ENCODE peak calls at places on chromosomes 12 and 14, in five cellular contexts. One of them, this sample, is unnamed.

GRCh38 chr14:53670701-53671100 is 285.9 kb downstream of the BMP4 start:
- DNase-seq in endodermal cell: no peak
- DNase-seq in endothelial cell of umbilical vein: no peak
- DNase-seq in HepG2: peak; percentile 3
- DNase-seq in PC-3: peak; percentile 67
- DNase-seq in this sample: no peak

GRCh38 chr14:51139221-51139681 is 44.3 kb upstream of the TRIM9 start:
- DNase-seq in PC-3: no peak
- DNase-seq in endothelial cell of umbilical vein: no peak
- DNase-seq in HepG2: no peak
- DNase-seq in endodermal cell: no peak
- DNase-seq in this sample: peak; percentile 44

GRCh38 chr14:28690029-28690683 is 76.4 kb upstream of the FOXG1 start:
- DNase-seq in PC-3: no peak
- DNase-seq in endodermal cell: no peak
- DNase-seq in endothelial cell of umbilical vein: no peak
- DNase-seq in HepG2: no peak
- DNase-seq in this sample: no peak

GRCh38 chr12:132669166-132669879 is 17.8 kb downstream of the POLE start:
- DNase-seq in endodermal cell: no peak
- DNase-seq in endothelial cell of umbilical vein: no peak
- DNase-seq in HepG2: no peak
- DNase-seq in PC-3: no peak
- DNase-seq in this sample: no peak

GRCh38 chr14:51449666-51450061 is 202.0 kb upstream of the FRMD6 start:
- DNase-seq in endothelial cell of umbilical vein: no peak
- DNase-seq in HepG2: no peak
- DNase-seq in PC-3: no peak
- DNase-seq in endodermal cell: no peak
- DNase-seq in this sample: no peak

GRCh38 chr12:123149828-123150272 is 1.0 kb downstream of the PITPNM2 start:
- DNase-seq in endodermal cell: peak; percentile 66
- DNase-seq in endothelial cell of umbilical vein: no peak
- DNase-seq in PC-3: no peak
- DNase-seq in HepG2: no peak
- DNase-seq in this sample: no peak

GRCh38 chr12:48281811-48282210 is 68.9 kb downstream of the ZNF641 start:
- DNase-seq in PC-3: peak; percentile 77
- DNase-seq in endodermal cell: no peak
- DNase-seq in HepG2: no peak
- DNase-seq in endothelial cell of umbilical vein: no peak
- DNase-seq in this sample: no peak

GRCh38 chr12:51307655-51308593 is 16.1 kb downstream of the BIN2 start:
- DNase-seq in endothelial cell of umbilical vein: peak; percentile 37
- DNase-seq in HepG2: no peak
- DNase-seq in endodermal cell: no peak
- DNase-seq in PC-3: peak; percentile 94
- DNase-seq in this sample: peak; percentile 72

GRCh38 chr14:68662395-68662794 is 130.5 kb downstream of the ZFP36L1 start:
- DNase-seq in HepG2: no peak
- DNase-seq in endothelial cell of umbilical vein: no peak
- DNase-seq in PC-3: no peak
- DNase-seq in endodermal cell: no peak
- DNase-seq in this sample: no peak

GRCh38 chr12:59077153-59077930 is 157.0 kb upstream of the LRIG3 start:
- DNase-seq in HepG2: no peak
- DNase-seq in endodermal cell: peak; percentile 56
- DNase-seq in PC-3: no peak
- DNase-seq in endothelial cell of umbilical vein: peak; percentile 93
- DNase-seq in this sample: peak; percentile 54

GRCh38 chr12:22180699-22181098 is 134.7 kb downstream of the CMAS start:
- DNase-seq in HepG2: no peak
- DNase-seq in PC-3: no peak
- DNase-seq in endodermal cell: no peak
- DNase-seq in endothelial cell of umbilical vein: no peak
- DNase-seq in this sample: no peak

GRCh38 chr12:29066061-29066588 is 83.0 kb upstream of the FAR2 start:
- DNase-seq in endothelial cell of umbilical vein: peak; percentile 70
- DNase-seq in PC-3: peak; percentile 75
- DNase-seq in endodermal cell: no peak
- DNase-seq in HepG2: no peak
- DNase-seq in this sample: no peak

GRCh38 chr12:94954029-94954685 is 49.3 kb downstream of the NDUFA12 start:
- DNase-seq in endothelial cell of umbilical vein: peak; percentile 30
- DNase-seq in endodermal cell: no peak
- DNase-seq in PC-3: peak; percentile 90
- DNase-seq in HepG2: no peak
- DNase-seq in this sample: peak; percentile 55

GRCh38 chr14:63663428-63664142 is 21.9 kb upstream of the WDR89 start:
- DNase-seq in endothelial cell of umbilical vein: no peak
- DNase-seq in HepG2: peak; percentile 23
- DNase-seq in endodermal cell: no peak
- DNase-seq in PC-3: no peak
- DNase-seq in this sample: no peak

GRCh38 chr14:103155013-103155412 is 31.8 kb downstream of the TNFAIP2 start:
- DNase-seq in HepG2: peak; percentile 69
- DNase-seq in PC-3: peak; percentile 60
- DNase-seq in endothelial cell of umbilical vein: no peak
- DNase-seq in endodermal cell: peak; percentile 39
- DNase-seq in this sample: peak; percentile 44

GRCh38 chr12:24544368-24544767 is 404.5 kb downstream of the BCAT1 start:
- DNase-seq in endothelial cell of umbilical vein: no peak
- DNase-seq in HepG2: no peak
- DNase-seq in endodermal cell: no peak
- DNase-seq in PC-3: no peak
- DNase-seq in this sample: no peak

GRCh38 chr12:110649341-110649847 is 35.5 kb downstream of the TCTN1 start:
- DNase-seq in endothelial cell of umbilical vein: no peak
- DNase-seq in endodermal cell: no peak
- DNase-seq in HepG2: peak; percentile 41
- DNase-seq in PC-3: no peak
- DNase-seq in this sample: no peak

GRCh38 chr12:68403296-68403695 is 71.1 kb upstream of the MDM1 start:
- DNase-seq in endothelial cell of umbilical vein: no peak
- DNase-seq in PC-3: peak; percentile 24
- DNase-seq in HepG2: no peak
- DNase-seq in endodermal cell: no peak
- DNase-seq in this sample: no peak

GRCh38 chr12:130818381-130819247 is 20.4 kb downstream of the STX2 start:
- DNase-seq in endodermal cell: peak; percentile 98
- DNase-seq in PC-3: peak; percentile 87
- DNase-seq in HepG2: no peak
- DNase-seq in endothelial cell of umbilical vein: peak; percentile 36
- DNase-seq in this sample: peak; percentile 75

GRCh38 chr12:12510141-12510540 is 52.5 kb downstream of the DUSP16 start:
- DNase-seq in HepG2: no peak
- DNase-seq in endodermal cell: no peak
- DNase-seq in endothelial cell of umbilical vein: no peak
- DNase-seq in PC-3: peak; percentile 64
- DNase-seq in this sample: no peak

GRCh38 chr12:39199371-39199770 is 243.5 kb downstream of the KIF21A start:
- DNase-seq in HepG2: no peak
- DNase-seq in endothelial cell of umbilical vein: peak; percentile 88
- DNase-seq in endodermal cell: no peak
- DNase-seq in PC-3: no peak
- DNase-seq in this sample: no peak

GRCh38 chr14:24673534-24674203 is 39.7 kb upstream of the GZMB start:
- DNase-seq in PC-3: no peak
- DNase-seq in endothelial cell of umbilical vein: no peak
- DNase-seq in HepG2: no peak
- DNase-seq in endodermal cell: peak; percentile 62
- DNase-seq in this sample: no peak

GRCh38 chr12:46659032-46659703 is 166.6 kb downstream of the SLC38A4 start:
- DNase-seq in endothelial cell of umbilical vein: peak; percentile 22
- DNase-seq in endodermal cell: no peak
- DNase-seq in HepG2: no peak
- DNase-seq in PC-3: no peak
- DNase-seq in this sample: no peak

GRCh38 chr14:38342803-38343202 is 86.9 kb upstream of the CLEC14A start:
- DNase-seq in endodermal cell: no peak
- DNase-seq in HepG2: no peak
- DNase-seq in PC-3: peak; percentile 89
- DNase-seq in endothelial cell of umbilical vein: no peak
- DNase-seq in this sample: no peak

GRCh38 chr12:117850048-117850447 is 118.7 kb downstream of the KSR2 start:
- DNase-seq in PC-3: peak; percentile 80
- DNase-seq in HepG2: peak; percentile 63
- DNase-seq in endothelial cell of umbilical vein: peak; percentile 54
- DNase-seq in endodermal cell: peak; percentile 89
- DNase-seq in this sample: peak; percentile 22

GRCh38 chr12:21257172-21257571 is 77.5 kb downstream of the SLCO1A2 start:
- DNase-seq in endothelial cell of umbilical vein: no peak
- DNase-seq in endodermal cell: no peak
- DNase-seq in HepG2: no peak
- DNase-seq in PC-3: no peak
- DNase-seq in this sample: no peak

GRCh38 chr12:48029811-48030650 is 25.8 kb upstream of the COL2A1 start:
- DNase-seq in endodermal cell: no peak
- DNase-seq in HepG2: no peak
- DNase-seq in endothelial cell of umbilical vein: no peak
- DNase-seq in PC-3: no peak
- DNase-seq in this sample: no peak

GRCh38 chr14:70995671-70996070 is 88.4 kb downstream of the PCNX1 start:
- DNase-seq in endodermal cell: peak; percentile 76
- DNase-seq in PC-3: no peak
- DNase-seq in endothelial cell of umbilical vein: no peak
- DNase-seq in HepG2: peak; percentile 22
- DNase-seq in this sample: peak; percentile 46

GRCh38 chr12:5742264-5742663 is 202.8 kb downstream of the ANO2 start:
- DNase-seq in endodermal cell: no peak
- DNase-seq in HepG2: no peak
- DNase-seq in PC-3: no peak
- DNase-seq in endothelial cell of umbilical vein: no peak
- DNase-seq in this sample: no peak

GRCh38 chr12:47458273-47458672 is 247.6 kb downstream of the RPAP3 start:
- DNase-seq in endothelial cell of umbilical vein: no peak
- DNase-seq in endodermal cell: no peak
- DNase-seq in PC-3: peak; percentile 48
- DNase-seq in HepG2: peak; percentile 73
- DNase-seq in this sample: no peak

GRCh38 chr12:48002773-48003218 is 1.5 kb downstream of the COL2A1 start:
- DNase-seq in HepG2: no peak
- DNase-seq in endodermal cell: peak; percentile 85
- DNase-seq in PC-3: peak; percentile 25
- DNase-seq in endothelial cell of umbilical vein: peak; percentile 38
- DNase-seq in this sample: no peak

GRCh38 chr12:120914794-120915193 is 10.6 kb upstream of the SPPL3 start:
- DNase-seq in endodermal cell: peak; percentile 31
- DNase-seq in PC-3: no peak
- DNase-seq in endothelial cell of umbilical vein: no peak
- DNase-seq in HepG2: no peak
- DNase-seq in this sample: no peak

DNA sequence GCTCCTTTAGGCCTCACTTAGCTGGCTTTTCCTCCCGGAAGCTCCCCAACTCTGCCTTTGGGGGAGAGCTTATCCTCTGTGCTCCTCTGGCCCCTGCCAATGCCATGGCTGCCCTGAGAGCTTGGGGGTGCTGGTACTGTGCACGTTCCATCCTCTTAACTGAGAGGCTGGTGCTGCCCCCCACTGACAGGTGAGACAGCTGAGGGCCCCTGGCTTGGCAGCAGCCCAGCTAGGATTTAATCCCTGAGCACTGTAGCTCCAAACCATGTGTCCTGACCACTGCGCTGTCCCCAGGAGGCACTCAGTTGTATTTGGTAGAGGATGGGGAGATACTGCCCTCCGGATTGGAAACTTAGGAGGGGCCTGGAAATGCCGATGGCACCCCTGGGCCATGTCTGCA is 46.1 kb downstream of the UBE3B start:
- DNase-seq in endothelial cell of umbilical vein: no peak
- DNase-seq in HepG2: no peak
- DNase-seq in PC-3: no peak
- DNase-seq in endodermal cell: peak; percentile 41
- DNase-seq in this sample: no peak
- H3K4me3 ChIP-seq in endothelial cell of umbilical vein: no peak overlapping the region
- H3K4me3 ChIP-seq in HepG2: no peak overlapping the region
- H3K4me3 ChIP-seq in PC-3: no peak overlapping the region
- H3K4me3 ChIP-seq in endodermal cell: no peak overlapping the region
- H3K4me3 ChIP-seq in this sample: no peak overlapping the region

GRCh38 chr12:52710744-52711143 is 7.4 kb upstream of the KRT77 start:
- DNase-seq in HepG2: no peak
- DNase-seq in endothelial cell of umbilical vein: no peak
- DNase-seq in endodermal cell: no peak
- DNase-seq in PC-3: no peak
- DNase-seq in this sample: no peak

GRCh38 chr12:52714887-52715281 is 11.6 kb upstream of the KRT77 start:
- DNase-seq in endodermal cell: no peak
- DNase-seq in endothelial cell of umbilical vein: no peak
- DNase-seq in HepG2: no peak
- DNase-seq in PC-3: no peak
- DNase-seq in this sample: no peak

GRCh38 chr12:52716061-52716460 is 12.7 kb upstream of the KRT77 start:
- DNase-seq in endodermal cell: no peak
- DNase-seq in PC-3: no peak
- DNase-seq in HepG2: no peak
- DNase-seq in endothelial cell of umbilical vein: no peak
- DNase-seq in this sample: no peak

GRCh38 chr12:52715416-52715815 is 12.1 kb upstream of the KRT77 start:
- DNase-seq in HepG2: peak; percentile 31
- DNase-seq in endodermal cell: peak; percentile 93
- DNase-seq in PC-3: peak; percentile 44
- DNase-seq in endothelial cell of umbilical vein: no peak
- DNase-seq in this sample: peak; percentile 37

GRCh38 chr12:52713960-52714886 is 10.9 kb upstream of the KRT77 start:
- DNase-seq in endothelial cell of umbilical vein: no peak
- DNase-seq in HepG2: no peak
- DNase-seq in endodermal cell: peak; percentile 91
- DNase-seq in PC-3: no peak
- DNase-seq in this sample: no peak
- H3K9ac ChIP-seq in endothelial cell of umbilical vein: no peak overlapping the region
- H3K9ac ChIP-seq in HepG2: no peak overlapping the region
- H3K9ac ChIP-seq in endodermal cell: no peak overlapping the region
- H3K9ac ChIP-seq in PC-3: no peak overlapping the region
- H3K9ac ChIP-seq in this sample: no peak overlapping the region

GRCh38 chr12:124151583-124151982 is 143.3 kb upstream of the RFLNA start:
- DNase-seq in PC-3: no peak
- DNase-seq in HepG2: no peak
- DNase-seq in endothelial cell of umbilical vein: no peak
- DNase-seq in endodermal cell: no peak
- DNase-seq in this sample: no peak
- H3K4me3 ChIP-seq in PC-3: no peak overlapping the region
- H3K4me3 ChIP-seq in HepG2: no peak overlapping the region
- H3K4me3 ChIP-seq in endothelial cell of umbilical vein: no peak overlapping the region
- H3K4me3 ChIP-seq in endodermal cell: no peak overlapping the region
- H3K4me3 ChIP-seq in this sample: no peak overlapping the region

DNA sequence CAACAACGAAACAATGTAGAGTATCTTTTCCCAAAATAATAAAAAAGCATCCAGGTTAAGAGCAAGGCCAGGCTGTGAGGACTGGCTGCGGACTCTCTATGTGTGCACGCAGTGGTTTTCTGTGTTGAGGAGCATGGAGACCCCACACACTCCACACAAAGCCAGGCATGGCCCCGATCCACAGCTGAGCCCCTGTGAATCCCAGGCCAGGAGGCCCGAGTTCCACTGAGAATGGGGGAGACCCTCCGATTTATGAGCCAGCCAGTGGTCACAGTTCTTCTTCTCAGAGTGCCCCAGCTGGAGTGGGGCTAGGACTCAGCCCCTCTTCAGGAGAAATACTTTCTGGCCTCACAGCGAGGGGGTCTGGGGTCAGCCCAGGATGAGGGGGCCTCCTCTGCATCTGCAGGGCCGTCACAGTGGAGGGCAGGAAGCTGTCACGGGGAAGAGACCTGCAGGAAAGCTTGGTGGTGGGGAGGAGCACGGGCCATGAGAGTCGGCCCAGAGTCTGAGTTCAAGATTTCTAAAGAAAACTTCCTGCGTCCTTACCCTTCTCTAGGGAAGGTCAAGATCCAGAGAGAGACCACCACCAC is 20.1 kb downstream of the NCKAP5L start:
- DNase-seq in HepG2: no peak
- DNase-seq in endothelial cell of umbilical vein: no peak
- DNase-seq in endodermal cell: no peak
- DNase-seq in PC-3: no peak
- DNase-seq in this sample: no peak
- H3K9ac ChIP-seq in HepG2: no peak overlapping the region
- H3K9ac ChIP-seq in endothelial cell of umbilical vein: no peak overlapping the region
- H3K9ac ChIP-seq in endodermal cell: no peak overlapping the region
- H3K9ac ChIP-seq in PC-3: no peak overlapping the region
- H3K9ac ChIP-seq in this sample: no peak overlapping the region